ENCODE peak calls at places on chromosomes 13 and 19, in seven cellular contexts. Y is fibroblast of the aortic adventitia, G is H9, L is heart right ventricle, O is mucosa of descending colon, P is thoracic aorta, U is tibial nerve. Q is an unnamed sample.

GRCh38 chr19:32416749-32417469 is 11.3 kb downstream of the DPY19L3 start:
- DNase-seq in Y (peak; percentile 55), G (no peak), L (no peak), O (no peak), P (no peak), U (no peak), Q (no peak)

GRCh38 chr13:76887070-76887563 is 912 bp upstream of the KCTD12 start:
- DNase-seq in Y (no peak), G (peak; percentile 41), L (peak; percentile 36), O (peak; percentile 21), P (no peak), U (no peak), Q (no peak)

GRCh38 chr13:92806215-92806614 is 420.4 kb upstream of the GPC6 start:
- DNase-seq in Y (peak; percentile 48), G (no peak), L (no peak), O (no peak), P (no peak), U (no peak), Q (no peak)

GRCh38 chr19:17490411-17490810 is 20.1 kb downstream of the SLC27A1 start:
- DNase-seq in Y (no peak), G (no peak), L (no peak), O (no peak), P (no peak), U (no peak), Q (no peak)

GRCh38 chr13:30679483-30680330 is 55.6 kb upstream of the ALOX5AP start:
- DNase-seq in Y (peak; percentile 55), G (peak; percentile 50), L (no peak), O (no peak), P (no peak), U (no peak), Q (no peak)

GRCh38 chr19:9872618-9873242 is 37.6 kb downstream of the PIN1 start:
- DNase-seq in Y (no peak), G (no peak), L (no peak), O (no peak), P (no peak), U (no peak), Q (no peak)

GRCh38 chr13:45466359-45466758 is 1.6 kb downstream of the COG3 start:
- DNase-seq in Y (no peak), G (no peak), L (no peak), O (peak; percentile 15), P (no peak), U (no peak), Q (no peak)

GRCh38 chr13:51557423-51557822 is 26.8 kb upstream of the WDFY2 start:
- DNase-seq in Y (no peak), G (no peak), L (no peak), O (no peak), P (no peak), U (no peak), Q (no peak)

GRCh38 chr13:88601949-88602348 is 930.8 kb downstream of the SLITRK5 start:
- DNase-seq in Y (no peak), G (no peak), L (no peak), O (no peak), P (no peak), U (no peak), Q (no peak)

GRCh38 chr13:43058318-43058674 is 34.9 kb downstream of the DNAJC15 start:
- DNase-seq in Y (peak; percentile 80), G (peak; percentile 45), L (no peak), O (peak; percentile 53), P (no peak), U (no peak), Q (no peak)

GRCh38 chr19:55643003-55643732 is at the start of gene ZNF581:
- DNase-seq in Y (peak; percentile 76), G (peak; percentile 71), L (peak; percentile 76), O (peak; percentile 82), P (no peak), U (no peak), Q (no peak)

GRCh38 chr13:108194435-108194936 is 20.9 kb downstream of the LIG4 start:
- DNase-seq in Y (no peak), G (no peak), L (no peak), O (no peak), P (no peak), U (no peak), Q (no peak)

GRCh38 chr13:23618341-23618740 is 48.1 kb downstream of the TNFRSF19 start:
- DNase-seq in Y (peak; percentile 92), G (no peak), L (no peak), O (no peak), P (no peak), U (no peak), Q (no peak)

GRCh38 chr19:1063030-1063908 is 3.7 kb upstream of the ARHGAP45 start:
- DNase-seq in Y (no peak), G (no peak), L (no peak), O (peak; percentile 35), P (no peak), U (no peak), Q (no peak)

GRCh38 chr13:50936681-50937080 is 27.1 kb downstream of the RNASEH2B start:
- DNase-seq in Y (peak; percentile 45), G (no peak), L (no peak), O (no peak), P (no peak), U (no peak), Q (no peak)

GRCh38 chr19:30646806-30647205 is 274.6 kb downstream of the ZNF536 start:
- DNase-seq in Y (no peak), G (no peak), L (no peak), O (no peak), P (no peak), U (no peak), Q (no peak)

GRCh38 chr19:17497149-17497798 is 14.2 kb upstream of the PGLS start:
- DNase-seq in Y (no peak), G (peak; percentile 57), L (no peak), O (no peak), P (no peak), U (no peak), Q (no peak)

DNA sequence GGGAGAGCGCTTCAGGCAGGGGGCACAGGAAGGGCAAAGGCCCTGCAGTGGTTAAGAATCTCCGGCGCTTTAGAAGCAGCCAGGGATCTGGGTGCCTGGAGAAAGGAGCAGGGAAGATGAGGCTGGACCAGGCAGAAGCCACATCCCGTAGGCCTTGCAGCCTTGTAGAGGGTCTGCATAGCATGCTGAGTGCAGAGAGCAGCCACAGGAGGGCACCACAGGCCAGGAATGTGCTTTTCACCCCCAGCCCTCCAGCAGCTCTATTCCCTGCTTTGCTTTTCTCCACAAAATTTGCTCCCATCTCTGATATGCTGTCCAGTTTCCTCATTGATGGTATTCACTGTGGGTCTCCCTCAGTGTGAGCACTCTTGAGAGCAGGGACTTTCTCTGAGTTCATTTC is 5.7 kb downstream of the WDR62 start:
- DNase-seq in Y (peak; percentile 71), G (peak; percentile 49), L (peak; percentile 54), O (peak; percentile 45), P (no peak), U (no peak), Q (no peak)
- TF ChIP-seq CTCF in Y (peak; percentile 73), G (peak; percentile 66), L (peak; percentile 64), O (peak; percentile 12), P (no peak), U (peak; percentile 67), Q (no peak)

DNA sequence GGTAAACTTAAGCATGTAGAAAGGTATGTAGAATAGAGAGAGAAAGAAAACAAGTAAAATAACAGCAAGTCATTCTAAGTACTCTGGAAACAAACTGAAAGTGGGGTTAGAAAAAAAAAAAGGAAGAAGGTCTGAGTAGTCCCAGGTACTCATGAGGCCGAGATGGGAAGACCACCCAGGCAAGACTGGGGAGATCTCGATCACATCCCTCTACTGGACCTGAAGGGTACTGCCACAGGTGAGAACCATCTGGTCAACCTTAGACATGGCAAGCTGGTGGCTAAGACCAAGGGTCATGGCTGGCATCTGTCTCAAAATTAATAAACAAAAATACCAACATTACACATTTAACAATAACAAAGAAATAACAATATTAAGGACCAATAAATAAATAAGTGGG is 36.3 kb upstream of the ZNF724 start:
- DNase-seq in Y (no peak), G (peak; percentile 31), L (no peak), O (no peak), P (no peak), U (no peak), Q (no peak)
- TF ChIP-seq CTCF in Y (peak; percentile 36), G (peak; percentile 57), L (no peak), O (no peak), P (peak; percentile 23), U (no peak), Q (no peak)

GRCh38 chr13:35822666-35823065 is 308.5 kb downstream of the DCLK1 start:
- DNase-seq in Y (no peak), G (no peak), L (no peak), O (no peak), P (no peak), U (no peak), Q (no peak)

GRCh38 chr13:35814573-35814972 is 316.6 kb downstream of the DCLK1 start:
- DNase-seq in Y (no peak), G (no peak), L (no peak), O (no peak), P (no peak), U (no peak), Q (no peak)

GRCh38 chr13:35824395-35824794 is 306.8 kb downstream of the DCLK1 start:
- DNase-seq in Y (no peak), G (no peak), L (no peak), O (no peak), P (no peak), U (no peak), Q (no peak)

GRCh38 chr13:35817642-35818576 is 313.3 kb downstream of the DCLK1 start:
- DNase-seq in Y (peak; percentile 61), G (no peak), L (no peak), O (peak; percentile 12), P (no peak), U (no peak), Q (no peak)

DNA sequence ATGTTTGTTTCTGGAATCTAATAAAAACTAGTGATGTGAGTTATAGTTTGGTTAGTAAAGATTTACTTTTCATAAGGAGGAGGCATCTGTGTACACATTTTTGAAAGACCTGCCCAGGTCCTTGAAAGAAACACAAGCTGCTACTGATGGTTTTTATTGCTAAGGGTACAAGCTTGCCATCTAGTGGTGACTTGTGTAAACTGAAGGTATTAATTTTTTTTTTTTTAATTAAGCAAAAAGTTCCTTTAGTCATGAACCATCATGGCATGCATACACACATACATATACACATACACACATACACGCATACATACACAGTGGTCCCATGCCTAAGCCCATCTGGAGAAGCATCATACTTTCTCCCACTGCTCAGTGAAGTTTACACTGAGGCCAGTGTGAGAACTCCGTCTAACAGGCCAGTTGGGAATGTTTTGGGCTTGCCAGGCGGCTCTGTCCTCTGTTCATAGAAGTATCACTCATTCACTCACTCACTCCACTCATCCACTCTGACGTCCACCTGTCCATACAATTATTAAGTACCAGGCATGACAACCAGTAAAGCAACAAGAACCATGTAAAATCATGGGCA is 312.5 kb downstream of the DCLK1 start:
- DNase-seq in Y (peak; percentile 74), G (no peak), L (no peak), O (peak; percentile 5), P (no peak), U (no peak), Q (no peak)
- TF ChIP-seq CTCF in Y (peak; percentile 69), G (peak; percentile 82), L (peak; percentile 79), O (no peak), P (peak; percentile 71), U (peak; percentile 53), Q (peak; percentile 88)

DNA sequence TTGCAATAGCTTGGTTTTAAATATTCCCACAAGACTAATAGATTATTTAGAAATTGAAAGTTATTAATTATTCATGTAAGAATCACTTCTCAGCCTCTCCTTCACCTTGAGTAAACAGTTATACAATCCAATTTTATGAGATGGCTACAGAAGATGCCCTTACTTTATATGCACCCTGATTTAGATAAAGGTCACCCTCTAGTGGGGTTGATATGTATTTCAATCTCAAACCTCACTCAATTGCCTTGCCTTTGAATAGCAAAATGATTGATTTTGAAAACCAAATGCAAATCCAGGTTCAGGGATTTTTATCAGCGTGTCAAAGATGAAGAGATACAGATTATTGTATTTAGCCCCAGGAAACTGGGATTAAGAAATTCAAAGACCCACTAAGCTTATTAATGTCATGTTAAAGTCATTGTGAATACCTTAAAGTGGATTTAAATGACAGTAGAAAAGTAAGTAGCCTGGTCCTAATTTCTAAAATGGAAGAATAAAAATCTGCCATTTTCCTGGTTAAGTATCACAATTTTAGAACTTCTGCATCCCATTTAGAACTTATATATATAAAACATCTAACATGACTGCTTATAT is 305.1 kb downstream of the ITGBL1 start:
- DNase-seq in Y (peak; percentile 71), G (no peak), L (no peak), O (no peak), P (no peak), U (no peak), Q (no peak)
- TF ChIP-seq CTCF in Y (peak; percentile 67), G (peak; percentile 69), L (peak; percentile 57), O (no peak), P (no peak), U (peak; percentile 50), Q (peak; percentile 43)

Q was measured in mesothelial cell of epicardium.